ENCODE peak calls at places on chromosomes 11 and 22, in five cellular contexts. K is H9, A is trophoblast cell, U is H1, N is mesenchymal stem cell. W is an unnamed sample. For H3K4me1, the result is how much of the 10 kb centered on the place peaks cover.

GRCh38 chr11:57378166-57378565 is 2.8 kb downstream of the PRG3 start:
- DNase-seq in K (no peak), A (no peak), U (no peak), N (peak), W (no peak)

GRCh38 chr22:37563153-37564081 is 3.1 kb downstream of the CDC42EP1 start:
- DNase-seq in K (no peak), A (peak), U (no peak), N (peak), W (no peak)

GRCh38 chr11:61532136-61533038 is 23.8 kb downstream of the LRRC10B start:
- DNase-seq in K (peak), A (peak), U (no peak), N (peak), W (no peak)

GRCh38 chr22:19120829-19121630 is 1.2 kb downstream of the DGCR2 start:
- DNase-seq in K (peak), A (peak), U (no peak), N (peak), W (no peak)

GRCh38 chr11:117076941-117077659 is 21.1 kb downstream of the SIK3 start:
- DNase-seq in K (no peak), A (no peak), U (no peak), N (peak), W (no peak)

GRCh38 chr11:118744001-118744400 is 47.0 kb downstream of the DDX6 start:
- DNase-seq in K (no peak), A (no peak), U (no peak), N (no peak), W (no peak)

GRCh38 chr11:133541331-133542095 is 9.2 kb upstream of the OPCML start:
- DNase-seq in K (peak), A (no peak), U (peak), N (no peak), W (peak)

GRCh38 chr11:62612366-62613274 is at the start of the genes EML3 and ROM1:
- DNase-seq in K (peak), A (peak), U (peak), N (peak), W (peak)

GRCh38 chr11:61972796-61973602 is 5.6 kb upstream of the FTH1 start:
- DNase-seq in K (no peak), A (peak), U (no peak), N (peak), W (no peak)

GRCh38 chr22:45312856-45313255 is 3.1 kb downstream of the FAM118A start:
- DNase-seq in K (no peak), A (no peak), U (no peak), N (no peak), W (no peak)

GRCh38 chr22:44384563-44384940 is 71.8 kb upstream of the SHISAL1 start:
- DNase-seq in K (no peak), A (no peak), U (no peak), N (no peak), W (no peak)

GRCh38 chr11:60165946-60166345 is 16.9 kb downstream of the MS4A6A start:
- DNase-seq in K (no peak), A (no peak), U (no peak), N (no peak), W (no peak)

GRCh38 chr11:66454253-66454652 is 12.5 kb upstream of the PELI3 start:
- DNase-seq in K (no peak), A (peak), U (no peak), N (no peak), W (no peak)

GRCh38 chr22:50141891-50142363 is 28.6 kb upstream of the PANX2 start:
- DNase-seq in K (peak), A (no peak), U (no peak), N (peak), W (peak)

GRCh38 chr11:120884290-120885020 is 139.4 kb upstream of the TBCEL start:
- DNase-seq in K (no peak), A (no peak), U (no peak), N (no peak), W (no peak)

GRCh38 chr22:18955696-18956095 is 19.6 kb upstream of the PRODH start:
- DNase-seq in K (no peak), A (no peak), U (no peak), N (no peak), W (no peak)

GRCh38 chr11:8234910-8235309 is 28.8 kb downstream of the LMO1 start:
- DNase-seq in K (no peak), A (no peak), U (no peak), N (no peak), W (no peak)

GRCh38 chr11:115924744-115925567 is 420.7 kb upstream of the CADM1 start:
- DNase-seq in K (no peak), A (peak), U (no peak), N (no peak), W (no peak)

GRCh38 chr11:63518548-63518947 is 12.7 kb downstream of the LGALS12 start:
- DNase-seq in K (no peak), A (no peak), U (no peak), N (peak), W (no peak)

GRCh38 chr11:117333921-117334320 is 6.3 kb downstream of the CEP164 start:
- DNase-seq in K (no peak), A (no peak), U (no peak), N (no peak), W (no peak)

GRCh38 chr11:22920939-22921565 is 60.8 kb upstream of the CCDC179 start:
- DNase-seq in K (peak), A (peak), U (peak), N (peak), W (peak)

GRCh38 chr11:15194671-15195415 is 80.1 kb downstream of the INSC start:
- DNase-seq in K (no peak), A (no peak), U (no peak), N (no peak), W (no peak)

GRCh38 chr22:31081963-31082605 is 966 bp downstream of the SMTN start:
- DNase-seq in K (no peak), A (no peak), U (no peak), N (peak), W (no peak)

GRCh38 chr22:36376265-36376664 is 11.5 kb downstream of the MYH9 start:
- DNase-seq in K (no peak), A (no peak), U (no peak), N (no peak), W (no peak)

GRCh38 chr22:36377022-36377631 is 10.6 kb downstream of the MYH9 start:
- DNase-seq in K (no peak), A (no peak), U (no peak), N (no peak), W (no peak)

GRCh38 chr22:36375071-36375980 is 12.4 kb downstream of the MYH9 start:
- DNase-seq in K (no peak), A (no peak), U (no peak), N (no peak), W (no peak)

GRCh38 chr22:36373258-36373579 is 14.5 kb downstream of the MYH9 start:
- DNase-seq in K (no peak), A (no peak), U (no peak), N (no peak), W (no peak)

DNA sequence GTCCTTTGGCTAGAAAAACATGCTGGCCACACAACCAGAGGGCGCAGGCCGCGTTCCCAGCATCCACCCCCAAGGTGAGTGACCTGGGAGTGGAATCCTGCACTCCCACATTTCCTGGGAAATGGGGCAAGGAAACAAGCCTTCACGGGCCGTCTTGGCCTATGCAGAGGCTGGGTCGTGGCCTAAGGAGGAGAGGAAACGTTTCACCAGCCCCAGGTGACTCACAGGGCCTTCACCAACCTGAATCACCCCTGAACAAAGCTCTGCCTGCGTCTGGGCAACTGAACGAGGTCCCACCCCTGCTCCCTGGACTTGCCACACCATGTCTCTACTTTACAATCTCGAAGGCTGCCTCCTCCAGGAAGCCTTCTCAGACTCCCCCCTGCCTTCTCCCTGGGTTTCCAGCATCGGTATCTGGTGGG is 13.2 kb downstream of the MYH9 start:
- DNase-seq in K (no peak), A (peak), U (no peak), N (peak), W (no peak)
- H3K4me1 ChIP-seq in K (under half), A (under half), U (under half), N (under half), W (under half)

GRCh38 chr11:75588067-75588481 is 26.0 kb downstream of the SERPINH1 start:
- DNase-seq in K (no peak), A (no peak), U (no peak), N (no peak), W (no peak)
- H2BK12ac ChIP-seq in K (no peak), A (no peak), U (no peak), N (no peak), W (no peak)

GRCh38 chr11:73321342-73322110 is 13.4 kb downstream of the ARHGEF17 start:
- DNase-seq in K (no peak), A (no peak), U (no peak), N (peak), W (no peak)
- H3K4me1 ChIP-seq in K (under half), A (half or more), U (under half), N (half or more), W (under half)

GRCh38 chr11:111406589-111406988 is 27.5 kb upstream of the POU2AF1 start:
- DNase-seq in K (no peak), A (no peak), U (no peak), N (no peak), W (no peak)

GRCh38 chr11:111407652-111408051 is 28.6 kb upstream of the POU2AF1 start:
- DNase-seq in K (no peak), A (no peak), U (no peak), N (no peak), W (no peak)

GRCh38 chr11:111406091-111406490 is 27.0 kb upstream of the POU2AF1 start:
- DNase-seq in K (no peak), A (no peak), U (no peak), N (no peak), W (no peak)

GRCh38 chr11:111403021-111403725 is 24.1 kb upstream of the POU2AF1 start:
- DNase-seq in K (no peak), A (no peak), U (no peak), N (no peak), W (no peak)

DNA sequence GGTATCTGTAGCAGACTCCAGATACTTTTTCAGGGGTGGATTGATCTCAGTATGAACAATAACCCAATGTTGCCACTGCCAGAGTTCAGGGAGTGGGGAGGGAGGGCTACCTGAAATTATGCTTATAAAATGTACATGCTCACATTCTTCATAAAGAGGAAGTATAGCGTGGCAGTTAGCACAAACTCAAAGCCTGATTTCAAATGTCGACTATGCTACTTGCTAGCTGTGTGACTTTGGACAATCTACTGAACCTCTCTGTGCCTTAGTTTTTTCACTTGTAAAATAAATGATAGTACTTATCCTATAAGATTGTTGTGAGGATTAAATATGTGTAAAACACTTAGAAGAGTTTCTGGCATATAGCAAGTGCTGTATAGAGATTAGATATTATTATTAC is 26.5 kb upstream of the POU2AF1 start:
- DNase-seq in K (no peak), A (no peak), U (no peak), N (no peak), W (no peak)
- H2BK12ac ChIP-seq in K (no peak), A (no peak), U (no peak), N (no peak), W (no peak)

GRCh38 chr22:42317691-42318547 is 47.5 kb upstream of the TCF20 start:
- DNase-seq in K (no peak), A (no peak), U (no peak), N (no peak), W (no peak)

GRCh38 chr22:42321908-42322561 is 51.6 kb upstream of the TCF20 start:
- DNase-seq in K (no peak), A (no peak), U (no peak), N (peak), W (no peak)

GRCh38 chr22:42322562-42322926 is 52.1 kb upstream of the TCF20 start:
- DNase-seq in K (no peak), A (no peak), U (no peak), N (no peak), W (no peak)

GRCh38 chr22:42318967-42319366 is 48.5 kb upstream of the TCF20 start:
- DNase-seq in K (no peak), A (no peak), U (no peak), N (no peak), W (no peak)

DNA sequence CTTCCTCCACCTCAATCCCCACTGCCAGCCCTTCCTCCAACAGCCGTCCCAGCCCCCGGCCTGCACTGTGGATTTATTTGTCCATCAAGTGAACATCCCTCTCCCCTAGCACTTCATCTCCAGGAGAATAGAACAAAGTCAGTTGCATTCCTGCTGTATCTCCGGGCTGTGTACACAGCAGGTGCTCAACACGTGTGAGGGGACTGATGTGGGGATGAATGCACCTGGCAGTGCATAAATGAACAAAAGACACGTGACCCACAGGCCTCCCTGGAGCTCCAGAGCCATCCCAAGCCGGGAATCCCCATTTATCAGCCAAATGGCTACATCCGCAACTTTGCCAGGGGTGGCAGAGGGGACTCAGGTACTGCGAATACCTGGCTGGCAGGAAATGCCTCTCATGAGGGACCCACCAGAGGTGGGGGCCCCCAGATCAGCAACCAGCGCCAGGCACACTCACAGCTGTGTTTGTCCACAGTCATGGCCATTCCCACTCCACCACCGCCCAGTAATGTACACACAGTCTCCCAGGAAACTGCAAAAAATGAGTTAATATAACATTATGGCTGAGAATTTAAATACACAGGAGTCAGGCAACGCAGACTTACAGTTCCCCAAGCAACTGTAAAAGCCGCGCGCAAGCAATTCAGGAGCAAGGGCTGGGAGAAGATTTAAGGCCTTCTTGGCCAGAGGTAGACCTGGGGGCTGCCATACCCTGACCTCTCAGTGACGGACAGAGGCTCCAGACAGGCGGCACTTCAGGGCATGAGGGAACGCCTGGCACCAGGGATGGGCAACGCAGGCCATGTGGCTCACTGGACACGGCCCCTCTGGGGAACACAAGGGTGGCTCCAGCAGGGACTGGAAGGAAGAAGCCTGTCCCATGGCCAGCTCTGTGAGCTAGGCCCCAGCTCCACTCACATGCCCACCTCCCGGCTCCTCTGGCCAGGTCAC is 50.3 kb upstream of the TCF20 start:
- DNase-seq in K (no peak), A (no peak), U (no peak), N (no peak), W (no peak)
- H3K4me1 ChIP-seq in K (under half), A (under half), U (under half), N (under half), W (under half)

GRCh38 chr11:93605638-93606037 is 55.8 kb upstream of the CEP295 start:
- DNase-seq in K (no peak), A (no peak), U (no peak), N (no peak), W (no peak)

GRCh38 chr11:93606721-93607120 is 54.8 kb upstream of the CEP295 start:
- DNase-seq in K (no peak), A (no peak), U (no peak), N (no peak), W (no peak)

GRCh38 chr11:93604276-93604675 is 57.2 kb upstream of the CEP295 start:
- DNase-seq in K (no peak), A (no peak), U (no peak), N (no peak), W (no peak)

GRCh38 chr11:93608280-93608862 is 53.1 kb upstream of the CEP295 start:
- DNase-seq in K (no peak), A (no peak), U (no peak), N (no peak), W (no peak)

DNA sequence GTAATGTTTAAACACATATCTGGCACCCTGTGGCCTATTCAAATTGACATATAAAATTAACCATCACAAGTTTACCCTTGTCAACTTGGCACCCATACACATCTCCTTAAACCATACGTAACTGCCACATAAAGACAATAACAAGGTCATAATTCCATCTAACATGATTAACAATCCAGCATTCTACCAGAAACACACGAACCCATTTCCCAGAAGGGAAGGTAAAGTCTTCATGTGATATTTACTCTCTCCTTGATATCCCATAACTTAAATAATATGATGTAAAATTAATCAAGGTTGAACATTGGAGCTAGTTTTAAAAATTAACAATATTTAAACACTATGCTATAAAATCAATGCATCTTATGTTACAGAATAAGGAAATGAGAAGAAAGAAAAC is 55.2 kb upstream of the CEP295 start:
- DNase-seq in K (no peak), A (no peak), U (no peak), N (no peak), W (no peak)
- H2BK12ac ChIP-seq in K (no peak), A (no peak), U (no peak), N (no peak), W (no peak)

GRCh38 chr11:824942-825341 is 2.8 kb upstream of the CRACR2B start:
- DNase-seq in K (no peak), A (no peak), U (no peak), N (no peak), W (no peak)

GRCh38 chr11:827146-827860 is 416 bp upstream of the CRACR2B start:
- DNase-seq in K (peak), A (no peak), U (no peak), N (no peak), W (no peak)

GRCh38 chr11:824292-824880 is 3.3 kb upstream of the CRACR2B start:
- DNase-seq in K (no peak), A (no peak), U (no peak), N (no peak), W (no peak)

GRCh38 chr11:826836-827145 is 928 bp upstream of the CRACR2B start:
- DNase-seq in K (no peak), A (no peak), U (no peak), N (no peak), W (no peak)

GRCh38 chr11:825366-826231 is 2.1 kb upstream of the CRACR2B start:
- DNase-seq in K (no peak), A (no peak), U (no peak), N (no peak), W (no peak)
- H3K4me1 ChIP-seq in K (under half), A (under half), U (under half), N (half or more), W (under half)

GRCh38 chr11:37786214-37786755 is 1188.2 kb upstream of the RAG2 start:
- DNase-seq in K (no peak), A (no peak), U (no peak), N (peak), W (no peak)
- H2BK12ac ChIP-seq in K (no peak), A (no peak), U (no peak), N (no peak), W (no peak)